ENCODE peak calls at places on chromosomes 3 and 15, in four cellular contexts. S is retinal pigment epithelial cell, Y is uterus, F is tibial nerve. Z is an unnamed sample.

GRCh38 chr3:20488101-20488500 is 302.1 kb upstream of the SGO1 start:
- DNase-seq in S (no peak), Y (no peak), F (no peak), Z (no peak)

GRCh38 chr15:88393719-88394519 is 73.3 kb downstream of the MRPL46 start:
- DNase-seq in S (no peak), Y (no peak), F (no peak), Z (no peak)

GRCh38 chr3:12117473-12117872 is 41.2 kb downstream of the TIMP4 start:
- DNase-seq in S (no peak), Y (no peak), F (no peak), Z (no peak)

GRCh38 chr3:23992051-23992628 is 47.1 kb downstream of the NR1D2 start:
- DNase-seq in S (peak), Y (peak), F (no peak), Z (no peak)

GRCh38 chr3:142644502-142644901 is 48.3 kb downstream of the PLS1 start:
- DNase-seq in S (no peak), Y (no peak), F (no peak), Z (no peak)

GRCh38 chr3:110815008-110815583 is 256.5 kb upstream of the NECTIN3 start:
- DNase-seq in S (no peak), Y (no peak), F (no peak), Z (peak)

GRCh38 chr3:51580418-51580817 is 41.9 kb downstream of the RAD54L2 start:
- DNase-seq in S (no peak), Y (no peak), F (no peak), Z (no peak)

GRCh38 chr3:11601446-11602241 is 42.1 kb downstream of the VGLL4 start:
- DNase-seq in S (no peak), Y (peak), F (no peak), Z (no peak)

GRCh38 chr15:63551400-63551799 is 45.8 kb upstream of the FBXL22 start:
- DNase-seq in S (no peak), Y (no peak), F (no peak), Z (no peak)

GRCh38 chr15:81133782-81134461 is at the start of gene CFAP161:
- DNase-seq in S (peak), Y (peak), F (peak), Z (no peak)
- H3K4me3 ChIP-seq in S (peak), Y (peak), F (peak), Z (no peak)

GRCh38 chr3:169138849-169139416 is 524.6 kb downstream of the MECOM start:
- DNase-seq in S (no peak), Y (no peak), F (no peak), Z (no peak)
- H3K4me3 ChIP-seq in S (no peak), Y (no peak), F (no peak), Z (no peak)

GRCh38 chr3:46878796-46879436 is 1.4 kb downstream of the PTH1R start:
- DNase-seq in S (no peak), Y (no peak), F (no peak), Z (no peak)

GRCh38 chr3:46874430-46874829 is 3.1 kb upstream of the PTH1R start:
- DNase-seq in S (no peak), Y (no peak), F (no peak), Z (no peak)

GRCh38 chr3:46875560-46875959 is 2.0 kb upstream of the PTH1R start:
- DNase-seq in S (no peak), Y (no peak), F (no peak), Z (no peak)

GRCh38 chr3:46876313-46877300 is 914 bp upstream of the PTH1R start:
- DNase-seq in S (no peak), Y (no peak), F (no peak), Z (no peak)

DNA sequence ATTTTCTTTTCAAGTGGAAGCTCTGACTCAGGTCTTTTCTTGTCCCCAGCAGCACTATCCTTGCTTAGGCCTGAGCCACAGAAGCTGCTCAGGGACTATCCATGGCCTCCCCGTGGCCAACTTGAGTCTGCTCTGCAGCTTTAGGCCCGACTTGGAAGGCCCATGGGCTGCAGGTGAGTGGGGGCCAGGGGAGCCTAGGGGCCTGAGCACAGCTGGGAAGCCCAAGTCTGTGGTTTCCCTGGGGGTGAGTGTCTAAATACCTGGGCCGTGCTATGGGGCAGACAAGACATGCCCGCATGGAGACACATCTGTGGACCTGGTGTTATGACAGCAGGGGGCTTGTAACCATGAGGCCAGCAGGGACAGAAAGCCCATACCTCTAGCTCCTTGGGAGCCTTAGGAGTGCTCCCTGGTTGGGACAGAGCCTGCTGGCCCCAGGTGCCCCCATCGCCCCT is at the start of gene PTH1R:
- DNase-seq in S (no peak), Y (no peak), F (no peak), Z (no peak)
- H3K4me3 ChIP-seq in S (no peak), Y (no peak), F (no peak), Z (no peak)

GRCh38 chr3:116444819-116445290 is 432 bp downstream of the LSAMP start:
- DNase-seq in S (no peak), Y (no peak), F (no peak), Z (no peak)

GRCh38 chr3:116446037-116446436 is 750 bp upstream of the LSAMP start:
- DNase-seq in S (peak), Y (no peak), F (no peak), Z (no peak)

GRCh38 chr3:116443096-116443793 is 2.0 kb downstream of the LSAMP start:
- DNase-seq in S (no peak), Y (no peak), F (no peak), Z (no peak)

GRCh38 chr3:116444099-116444700 is 1.1 kb downstream of the LSAMP start:
- DNase-seq in S (no peak), Y (no peak), F (no peak), Z (no peak)

GRCh38 chr3:116445291-116445841 is at the start of gene LSAMP:
- DNase-seq in S (no peak), Y (no peak), F (no peak), Z (no peak)
- H3K4me3 ChIP-seq in S (peak), Y (peak), F (peak), Z (no peak)

GRCh38 chr3:114176487-114176886 is 2.4 kb downstream of the DRD3 start:
- DNase-seq in S (no peak), Y (no peak), F (no peak), Z (no peak)

GRCh38 chr3:114178770-114179368 is at the start of gene DRD3:
- DNase-seq in S (no peak), Y (no peak), F (no peak), Z (peak)

GRCh38 chr3:114175204-114175987 is 3.5 kb downstream of the DRD3 start:
- DNase-seq in S (no peak), Y (no peak), F (no peak), Z (no peak)

GRCh38 chr3:114176890-114177289 is 2.0 kb downstream of the DRD3 start:
- DNase-seq in S (no peak), Y (no peak), F (no peak), Z (no peak)

DNA sequence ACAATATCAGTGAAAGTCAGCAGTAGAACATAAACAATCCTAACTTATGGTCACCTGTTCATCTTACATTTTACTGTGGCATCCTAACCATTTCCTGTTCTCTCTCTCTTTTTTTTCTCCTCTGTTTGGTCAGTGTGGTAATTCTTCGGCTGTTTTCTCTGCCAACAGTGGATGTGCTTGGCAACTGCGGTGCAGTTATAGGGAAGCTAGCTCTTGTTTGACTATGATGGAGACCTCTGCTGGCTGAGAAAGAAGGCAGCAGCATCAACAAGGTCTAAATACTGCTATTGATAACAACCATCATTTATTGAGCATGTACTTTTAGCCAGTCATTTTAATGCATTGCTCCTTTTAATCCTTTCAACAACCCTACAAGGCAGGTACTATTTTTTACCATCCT is 723 bp upstream of the DRD3 start:
- DNase-seq in S (no peak), Y (no peak), F (no peak), Z (peak)
- H3K4me3 ChIP-seq in S (no peak), Y (no peak), F (no peak), Z (no peak)

GRCh38 chr15:31871159-31871886 is 159.0 kb upstream of the CHRNA7 start:
- DNase-seq in S (no peak), Y (no peak), F (no peak), Z (no peak)
- H3K4me3 ChIP-seq in S (peak), Y (peak), F (peak), Z (peak)